ENCODE peak calls at places on chromosomes 12 and 14, in six cellular contexts. One of them, this sample, is unnamed. For H3K27me3, the result is how much of the 10 kb centered on the place peaks cover.

GRCh38 chr12:116389990-116390655 is 112.6 kb upstream of the MED13L start:
- DNase-seq in CD8-positive, alpha-beta T cell: no peak
- DNase-seq in adrenal gland: peak
- DNase-seq in tibial nerve: no peak
- DNase-seq in neuronal stem cell: no peak
- DNase-seq in CD4-positive, CD25-positive, alpha-beta regulatory T cell: no peak
- DNase-seq in this sample: no peak

GRCh38 chr14:96938946-96939345 is 141.8 kb downstream of the VRK1 start:
- DNase-seq in CD8-positive, alpha-beta T cell: no peak
- DNase-seq in adrenal gland: no peak
- DNase-seq in CD4-positive, CD25-positive, alpha-beta regulatory T cell: no peak
- DNase-seq in neuronal stem cell: no peak
- DNase-seq in tibial nerve: no peak
- DNase-seq in this sample: no peak

GRCh38 chr12:93223440-93224426 is 154.0 kb upstream of the NUDT4 start:
- DNase-seq in CD8-positive, alpha-beta T cell: no peak
- DNase-seq in CD4-positive, CD25-positive, alpha-beta regulatory T cell: no peak
- DNase-seq in tibial nerve: no peak
- DNase-seq in adrenal gland: peak
- DNase-seq in neuronal stem cell: no peak
- DNase-seq in this sample: no peak

GRCh38 chr12:11798856-11799530 is 149.5 kb downstream of the ETV6 start:
- DNase-seq in neuronal stem cell: no peak
- DNase-seq in tibial nerve: no peak
- DNase-seq in CD8-positive, alpha-beta T cell: no peak
- DNase-seq in CD4-positive, CD25-positive, alpha-beta regulatory T cell: no peak
- DNase-seq in adrenal gland: no peak
- DNase-seq in this sample: no peak

GRCh38 chr12:114167431-114167830 is 201.3 kb upstream of the RBM19 start:
- DNase-seq in CD8-positive, alpha-beta T cell: no peak
- DNase-seq in neuronal stem cell: no peak
- DNase-seq in tibial nerve: no peak
- DNase-seq in adrenal gland: no peak
- DNase-seq in CD4-positive, CD25-positive, alpha-beta regulatory T cell: no peak
- DNase-seq in this sample: no peak

GRCh38 chr12:66190519-66191406 is 1.7 kb downstream of the IRAK3 start:
- DNase-seq in adrenal gland: no peak
- DNase-seq in CD8-positive, alpha-beta T cell: no peak
- DNase-seq in neuronal stem cell: no peak
- DNase-seq in CD4-positive, CD25-positive, alpha-beta regulatory T cell: no peak
- DNase-seq in tibial nerve: no peak
- DNase-seq in this sample: no peak

GRCh38 chr12:43880547-43880946 is 44.7 kb downstream of the TMEM117 start:
- DNase-seq in CD8-positive, alpha-beta T cell: no peak
- DNase-seq in adrenal gland: no peak
- DNase-seq in CD4-positive, CD25-positive, alpha-beta regulatory T cell: no peak
- DNase-seq in tibial nerve: no peak
- DNase-seq in neuronal stem cell: no peak
- DNase-seq in this sample: no peak

GRCh38 chr12:115227137-115227615 is 543.2 kb upstream of the TBX3 start:
- DNase-seq in neuronal stem cell: no peak
- DNase-seq in CD8-positive, alpha-beta T cell: no peak
- DNase-seq in adrenal gland: peak
- DNase-seq in CD4-positive, CD25-positive, alpha-beta regulatory T cell: no peak
- DNase-seq in tibial nerve: no peak
- DNase-seq in this sample: no peak

GRCh38 chr12:5390174-5390799 is 41.6 kb upstream of the NTF3 start:
- DNase-seq in neuronal stem cell: no peak
- DNase-seq in CD4-positive, CD25-positive, alpha-beta regulatory T cell: no peak
- DNase-seq in CD8-positive, alpha-beta T cell: no peak
- DNase-seq in adrenal gland: no peak
- DNase-seq in tibial nerve: no peak
- DNase-seq in this sample: no peak

GRCh38 chr14:43204816-43205215 is 1302.3 kb downstream of the FSCB start:
- DNase-seq in neuronal stem cell: peak
- DNase-seq in CD8-positive, alpha-beta T cell: no peak
- DNase-seq in CD4-positive, CD25-positive, alpha-beta regulatory T cell: no peak
- DNase-seq in tibial nerve: no peak
- DNase-seq in adrenal gland: no peak
- DNase-seq in this sample: no peak

GRCh38 chr12:32290411-32290810 is 108.9 kb upstream of the FGD4 start:
- DNase-seq in CD8-positive, alpha-beta T cell: no peak
- DNase-seq in neuronal stem cell: no peak
- DNase-seq in CD4-positive, CD25-positive, alpha-beta regulatory T cell: no peak
- DNase-seq in adrenal gland: no peak
- DNase-seq in tibial nerve: no peak
- DNase-seq in this sample: no peak

GRCh38 chr12:32083489-32083888 is 23.2 kb upstream of the BICD1 start:
- DNase-seq in adrenal gland: no peak
- DNase-seq in CD8-positive, alpha-beta T cell: no peak
- DNase-seq in CD4-positive, CD25-positive, alpha-beta regulatory T cell: no peak
- DNase-seq in neuronal stem cell: no peak
- DNase-seq in tibial nerve: no peak
- DNase-seq in this sample: no peak

GRCh38 chr12:127363392-127363791 is 903.6 kb upstream of the TMEM132C start:
- DNase-seq in tibial nerve: no peak
- DNase-seq in CD8-positive, alpha-beta T cell: no peak
- DNase-seq in neuronal stem cell: peak
- DNase-seq in CD4-positive, CD25-positive, alpha-beta regulatory T cell: no peak
- DNase-seq in adrenal gland: no peak
- DNase-seq in this sample: no peak

GRCh38 chr12:53550595-53550994 is 43.3 kb upstream of the NPFF start:
- DNase-seq in CD8-positive, alpha-beta T cell: no peak
- DNase-seq in neuronal stem cell: no peak
- DNase-seq in tibial nerve: no peak
- DNase-seq in CD4-positive, CD25-positive, alpha-beta regulatory T cell: no peak
- DNase-seq in adrenal gland: no peak
- DNase-seq in this sample: no peak

GRCh38 chr12:80862606-80863005 is 75.1 kb downstream of the LIN7A start:
- DNase-seq in neuronal stem cell: no peak
- DNase-seq in adrenal gland: no peak
- DNase-seq in CD8-positive, alpha-beta T cell: no peak
- DNase-seq in tibial nerve: no peak
- DNase-seq in CD4-positive, CD25-positive, alpha-beta regulatory T cell: no peak
- DNase-seq in this sample: no peak

GRCh38 chr12:105992849-105993740 is 145.7 kb downstream of the NUAK1 start:
- DNase-seq in neuronal stem cell: no peak
- DNase-seq in tibial nerve: no peak
- DNase-seq in CD8-positive, alpha-beta T cell: no peak
- DNase-seq in CD4-positive, CD25-positive, alpha-beta regulatory T cell: no peak
- DNase-seq in adrenal gland: no peak
- DNase-seq in this sample: no peak

GRCh38 chr12:2640709-2641108 is 154.1 kb upstream of the FKBP4 start:
- DNase-seq in CD8-positive, alpha-beta T cell: no peak
- DNase-seq in CD4-positive, CD25-positive, alpha-beta regulatory T cell: no peak
- DNase-seq in tibial nerve: no peak
- DNase-seq in neuronal stem cell: no peak
- DNase-seq in adrenal gland: peak
- DNase-seq in this sample: no peak

GRCh38 chr12:3032770-3033537 is 44.2 kb upstream of the TSPAN9 start:
- DNase-seq in adrenal gland: no peak
- DNase-seq in neuronal stem cell: no peak
- DNase-seq in CD8-positive, alpha-beta T cell: no peak
- DNase-seq in tibial nerve: no peak
- DNase-seq in CD4-positive, CD25-positive, alpha-beta regulatory T cell: no peak
- DNase-seq in this sample: no peak

GRCh38 chr12:110934093-110934852 is 13.9 kb upstream of the MYL2 start:
- DNase-seq in CD4-positive, CD25-positive, alpha-beta regulatory T cell: no peak
- DNase-seq in neuronal stem cell: no peak
- DNase-seq in CD8-positive, alpha-beta T cell: no peak
- DNase-seq in tibial nerve: no peak
- DNase-seq in adrenal gland: peak
- DNase-seq in this sample: no peak

GRCh38 chr12:109097435-109098141 is at the start of gene UNG:
- DNase-seq in adrenal gland: peak
- DNase-seq in CD4-positive, CD25-positive, alpha-beta regulatory T cell: peak
- DNase-seq in CD8-positive, alpha-beta T cell: peak
- DNase-seq in neuronal stem cell: peak
- DNase-seq in tibial nerve: peak
- DNase-seq in this sample: peak

GRCh38 chr14:102819790-102820330 is 42.6 kb downstream of the TRAF3 start:
- DNase-seq in CD8-positive, alpha-beta T cell: no peak
- DNase-seq in tibial nerve: no peak
- DNase-seq in CD4-positive, CD25-positive, alpha-beta regulatory T cell: no peak
- DNase-seq in adrenal gland: no peak
- DNase-seq in neuronal stem cell: no peak
- DNase-seq in this sample: no peak

GRCh38 chr12:55829967-55830600 is 697 bp upstream of the DNAJC14 start:
- DNase-seq in neuronal stem cell: no peak
- DNase-seq in CD8-positive, alpha-beta T cell: peak
- DNase-seq in CD4-positive, CD25-positive, alpha-beta regulatory T cell: peak
- DNase-seq in adrenal gland: peak
- DNase-seq in tibial nerve: no peak
- DNase-seq in this sample: no peak

GRCh38 chr14:73754911-73755360 is 40.8 kb upstream of the PNMA1 start:
- DNase-seq in adrenal gland: no peak
- DNase-seq in tibial nerve: no peak
- DNase-seq in CD4-positive, CD25-positive, alpha-beta regulatory T cell: no peak
- DNase-seq in CD8-positive, alpha-beta T cell: no peak
- DNase-seq in neuronal stem cell: no peak
- DNase-seq in this sample: no peak

GRCh38 chr12:41965996-41966395 is 178.7 kb downstream of the GXYLT1 start:
- DNase-seq in tibial nerve: no peak
- DNase-seq in neuronal stem cell: no peak
- DNase-seq in adrenal gland: no peak
- DNase-seq in CD4-positive, CD25-positive, alpha-beta regulatory T cell: no peak
- DNase-seq in CD8-positive, alpha-beta T cell: no peak
- DNase-seq in this sample: no peak
- H3K27me3 ChIP-seq in tibial nerve: under half
- H3K27me3 ChIP-seq in neuronal stem cell: under half
- H3K27me3 ChIP-seq in adrenal gland: under half
- H3K27me3 ChIP-seq in CD4-positive, CD25-positive, alpha-beta regulatory T cell: under half
- H3K27me3 ChIP-seq in CD8-positive, alpha-beta T cell: under half
- H3K27me3 ChIP-seq in this sample: under half

GRCh38 chr12:132541200-132541599 is 51.2 kb downstream of the FBRSL1 start:
- DNase-seq in adrenal gland: no peak
- DNase-seq in tibial nerve: no peak
- DNase-seq in CD4-positive, CD25-positive, alpha-beta regulatory T cell: no peak
- DNase-seq in CD8-positive, alpha-beta T cell: no peak
- DNase-seq in neuronal stem cell: no peak
- DNase-seq in this sample: no peak

GRCh38 chr12:132541996-132542395 is 52.0 kb downstream of the FBRSL1 start:
- DNase-seq in neuronal stem cell: no peak
- DNase-seq in tibial nerve: no peak
- DNase-seq in CD8-positive, alpha-beta T cell: no peak
- DNase-seq in adrenal gland: no peak
- DNase-seq in CD4-positive, CD25-positive, alpha-beta regulatory T cell: no peak
- DNase-seq in this sample: no peak

GRCh38 chr12:132539016-132539773 is 49.2 kb downstream of the FBRSL1 start:
- DNase-seq in adrenal gland: no peak
- DNase-seq in tibial nerve: no peak
- DNase-seq in CD8-positive, alpha-beta T cell: no peak
- DNase-seq in neuronal stem cell: no peak
- DNase-seq in CD4-positive, CD25-positive, alpha-beta regulatory T cell: no peak
- DNase-seq in this sample: no peak

GRCh38 chr12:132538336-132539015 is 48.5 kb downstream of the FBRSL1 start:
- DNase-seq in CD8-positive, alpha-beta T cell: no peak
- DNase-seq in adrenal gland: no peak
- DNase-seq in CD4-positive, CD25-positive, alpha-beta regulatory T cell: no peak
- DNase-seq in tibial nerve: no peak
- DNase-seq in neuronal stem cell: no peak
- DNase-seq in this sample: no peak

GRCh38 chr12:132540436-132540835 is 50.5 kb downstream of the FBRSL1 start:
- DNase-seq in CD4-positive, CD25-positive, alpha-beta regulatory T cell: no peak
- DNase-seq in CD8-positive, alpha-beta T cell: no peak
- DNase-seq in neuronal stem cell: no peak
- DNase-seq in tibial nerve: no peak
- DNase-seq in adrenal gland: no peak
- DNase-seq in this sample: no peak
- H3K27me3 ChIP-seq in CD4-positive, CD25-positive, alpha-beta regulatory T cell: under half
- H3K27me3 ChIP-seq in CD8-positive, alpha-beta T cell: under half
- H3K27me3 ChIP-seq in neuronal stem cell: under half
- H3K27me3 ChIP-seq in tibial nerve: under half
- H3K27me3 ChIP-seq in adrenal gland: under half
- H3K27me3 ChIP-seq in this sample: under half

GRCh38 chr14:90062852-90063539 is 1.2 kb downstream of the KCNK13 start:
- DNase-seq in CD8-positive, alpha-beta T cell: no peak
- DNase-seq in tibial nerve: no peak
- DNase-seq in CD4-positive, CD25-positive, alpha-beta regulatory T cell: no peak
- DNase-seq in neuronal stem cell: no peak
- DNase-seq in adrenal gland: no peak
- DNase-seq in this sample: no peak

GRCh38 chr14:90061849-90062794 is at the start of gene KCNK13:
- DNase-seq in CD4-positive, CD25-positive, alpha-beta regulatory T cell: no peak
- DNase-seq in CD8-positive, alpha-beta T cell: no peak
- DNase-seq in adrenal gland: peak
- DNase-seq in tibial nerve: no peak
- DNase-seq in neuronal stem cell: peak
- DNase-seq in this sample: peak

GRCh38 chr14:90058876-90059458 is 2.8 kb upstream of the KCNK13 start:
- DNase-seq in tibial nerve: no peak
- DNase-seq in CD8-positive, alpha-beta T cell: no peak
- DNase-seq in neuronal stem cell: no peak
- DNase-seq in CD4-positive, CD25-positive, alpha-beta regulatory T cell: no peak
- DNase-seq in adrenal gland: no peak
- DNase-seq in this sample: no peak

GRCh38 chr14:90060965-90061848 is 587 bp upstream of the KCNK13 start:
- DNase-seq in CD4-positive, CD25-positive, alpha-beta regulatory T cell: peak
- DNase-seq in tibial nerve: no peak
- DNase-seq in adrenal gland: no peak
- DNase-seq in neuronal stem cell: no peak
- DNase-seq in CD8-positive, alpha-beta T cell: no peak
- DNase-seq in this sample: peak

GRCh38 chr14:90060312-90060964 is 1.4 kb upstream of the KCNK13 start:
- DNase-seq in tibial nerve: no peak
- DNase-seq in neuronal stem cell: peak
- DNase-seq in adrenal gland: peak
- DNase-seq in CD4-positive, CD25-positive, alpha-beta regulatory T cell: peak
- DNase-seq in CD8-positive, alpha-beta T cell: peak
- DNase-seq in this sample: peak
- H3K27me3 ChIP-seq in tibial nerve: under half
- H3K27me3 ChIP-seq in neuronal stem cell: half or more
- H3K27me3 ChIP-seq in adrenal gland: under half
- H3K27me3 ChIP-seq in CD4-positive, CD25-positive, alpha-beta regulatory T cell: under half
- H3K27me3 ChIP-seq in CD8-positive, alpha-beta T cell: under half
- H3K27me3 ChIP-seq in this sample: under half

GRCh38 chr12:96824074-96824837 is 82.8 kb upstream of the NEDD1 start:
- DNase-seq in tibial nerve: no peak
- DNase-seq in CD4-positive, CD25-positive, alpha-beta regulatory T cell: peak
- DNase-seq in neuronal stem cell: no peak
- DNase-seq in adrenal gland: no peak
- DNase-seq in CD8-positive, alpha-beta T cell: no peak
- DNase-seq in this sample: peak
- H3K27me3 ChIP-seq in tibial nerve: under half
- H3K27me3 ChIP-seq in CD4-positive, CD25-positive, alpha-beta regulatory T cell: under half
- H3K27me3 ChIP-seq in neuronal stem cell: under half
- H3K27me3 ChIP-seq in adrenal gland: under half
- H3K27me3 ChIP-seq in CD8-positive, alpha-beta T cell: under half
- H3K27me3 ChIP-seq in this sample: under half

This sample was measured in GM06990.